ENCODE peak calls at places on chromosomes 12 and 14, in six cellular contexts. X is left cardiac atrium, L is memory B cell, K is KG1, M is HL-60, V is cerebellum. D is an unnamed sample.

GRCh38 chr12:30928356-30929264 is 2.1 kb downstream of the TSPAN11 start:
- DNase-seq in K (no peak), X (no peak), V (peak), M (no peak), L (no peak), D (no peak)

GRCh38 chr14:39097159-39097558 is 5.9 kb downstream of the SEC23A start:
- DNase-seq in M (no peak), V (no peak), L (no peak), X (no peak), K (no peak), D (no peak)

GRCh38 chr12:31118347-31118830 is 44.7 kb downstream of the DDX11 start:
- DNase-seq in M (no peak), L (peak), V (no peak), X (peak), K (no peak), D (no peak)

GRCh38 chr12:32264995-32265394 is 134.4 kb upstream of the FGD4 start:
- DNase-seq in V (no peak), M (peak), X (no peak), K (peak), L (peak), D (no peak)

GRCh38 chr14:72182773-72183432 is 250.7 kb downstream of the RGS6 start:
- DNase-seq in X (no peak), M (no peak), L (no peak), V (no peak), K (no peak), D (no peak)

GRCh38 chr12:57476993-57477709 is 2.5 kb downstream of the ARHGAP9 start:
- DNase-seq in M (no peak), V (no peak), X (no peak), L (no peak), K (no peak), D (no peak)

GRCh38 chr14:88492272-88493089 is 62.3 kb downstream of the PTPN21 start:
- DNase-seq in K (peak), X (peak), V (peak), M (peak), L (peak), D (peak)

GRCh38 chr12:87171356-87171755 is 857.8 kb downstream of the C12orf50 start:
- DNase-seq in K (no peak), V (no peak), M (no peak), L (no peak), X (no peak), D (no peak)

GRCh38 chr14:91920526-91920925 is 27.0 kb downstream of the FBLN5 start:
- DNase-seq in X (no peak), M (no peak), L (no peak), K (no peak), V (no peak), D (no peak)

GRCh38 chr12:104079024-104079423 is 14.7 kb downstream of the HCFC2 start:
- DNase-seq in X (no peak), V (no peak), L (no peak), K (no peak), M (no peak), D (no peak)

GRCh38 chr12:12319501-12320322 is 30.3 kb downstream of the MANSC1 start:
- DNase-seq in M (no peak), V (no peak), L (no peak), K (no peak), X (no peak), D (no peak)

GRCh38 chr14:75156901-75157300 is 19.5 kb downstream of the TMED10 start:
- DNase-seq in K (peak), V (no peak), L (no peak), X (no peak), M (no peak), D (no peak)

GRCh38 chr12:49705479-49706267 is 1.5 kb downstream of the FMNL3 start:
- DNase-seq in M (peak), V (no peak), L (peak), K (no peak), X (peak), D (no peak)

GRCh38 chr12:132286912-132287311 is 42.5 kb downstream of the GALNT9 start:
- DNase-seq in V (no peak), M (no peak), X (peak), L (no peak), K (no peak), D (no peak)

GRCh38 chr14:72715215-72715909 is 178.5 kb downstream of the DPF3 start:
- DNase-seq in L (no peak), K (no peak), M (no peak), X (peak), V (no peak), D (no peak)

GRCh38 chr12:72872488-72872887 is 600.3 kb downstream of the TRHDE start:
- DNase-seq in L (no peak), M (no peak), X (no peak), V (no peak), K (no peak), D (no peak)

GRCh38 chr14:92511472-92512247 is 1.9 kb upstream of the RIN3 start:
- DNase-seq in M (no peak), V (no peak), K (no peak), X (no peak), L (no peak), D (no peak)

GRCh38 chr14:54098536-54098935 is 141.9 kb upstream of the BMP4 start:
- DNase-seq in L (no peak), X (no peak), K (no peak), V (no peak), M (no peak), D (no peak)

GRCh38 chr12:57548488-57548887 is 1.4 kb upstream of the KIF5A start:
- DNase-seq in X (no peak), V (no peak), M (no peak), L (no peak), K (no peak), D (no peak)

GRCh38 chr14:22530101-22530500 is 58.9 kb downstream of the DAD1 start:
- DNase-seq in V (no peak), K (no peak), M (no peak), L (no peak), X (no peak), D (no peak)

D was measured in GM19239.